ENCODE peak calls at places on chromosomes 7 and 10, in six cellular contexts. C is CD4-positive, CD25-positive, alpha-beta regulatory T cell; L is stimulated activated CD8-positive, alpha-beta memory T cell treated with anti-CD3 and anti-CD28 coated beads, Interleukin-4, amount 100 ng/mL, for 1 hour; A is H54; S is cardiac fibroblast; K is kidney glomerular epithelial cell. R is an unnamed sample.

GRCh38 chr7:80039255-80039884 is 95.3 kb upstream of the GNAI1 start:
- DNase-seq in C (no peak), L (no peak), A (no peak), S (peak; percentile 18), K (no peak), R (peak; percentile 28)

GRCh38 chr7:126302639-126303038 is 950.1 kb downstream of the GRM8 start:
- DNase-seq in C (no peak), L (no peak), A (no peak), S (no peak), K (no peak), R (no peak)

GRCh38 chr7:93835684-93836083 is 54.9 kb downstream of the TFPI2 start:
- DNase-seq in C (no peak), L (no peak), A (no peak), S (peak; percentile 62), K (no peak), R (no peak)

GRCh38 chr7:136079478-136079892 is 102.3 kb upstream of the MTPN start:
- DNase-seq in C (no peak), L (no peak), A (no peak), S (no peak), K (no peak), R (no peak)

GRCh38 chr7:96563409-96563808 is 146.2 kb downstream of the SEM1 start:
- DNase-seq in C (no peak), L (no peak), A (no peak), S (no peak), K (no peak), R (no peak)

GRCh38 chr10:127123626-127124025 is 72.8 kb downstream of the INSYN2A start:
- DNase-seq in C (no peak), L (no peak), A (no peak), S (peak; percentile 11), K (no peak), R (no peak)

GRCh38 chr10:63466168-63466935 is 575 bp upstream of the JMJD1C start:
- DNase-seq in C (peak; percentile 38), L (peak; percentile 2), A (no peak), S (peak; percentile 72), K (peak; percentile 67), R (peak; percentile 50)

GRCh38 chr7:1758417-1758858 is 88.4 kb downstream of the ELFN1 start:
- DNase-seq in C (peak; percentile 24), L (no peak), A (peak; percentile 89), S (peak; percentile 41), K (peak; percentile 5), R (no peak)

GRCh38 chr7:119802147-119802546 is 470.8 kb upstream of the KCND2 start:
- DNase-seq in C (no peak), L (no peak), A (no peak), S (no peak), K (no peak), R (no peak)

GRCh38 chr7:112272921-112273561 is 66.5 kb downstream of the ZNF277 start:
- DNase-seq in C (peak; percentile 54), L (no peak), A (peak; percentile 14), S (peak; percentile 13), K (no peak), R (peak; percentile 28)

GRCh38 chr7:141158562-141158961 is 84.7 kb downstream of the TMEM178B start:
- DNase-seq in C (no peak), L (no peak), A (peak; percentile 88), S (peak; percentile 89), K (peak; percentile 94), R (peak; percentile 100)

GRCh38 chr7:130831817-130832481 is 97.9 kb upstream of the KLF14 start:
- DNase-seq in C (peak; percentile 47), L (no peak), A (no peak), S (peak; percentile 72), K (peak; percentile 49), R (peak; percentile 41)

GRCh38 chr7:101550641-101551531 is 78.2 kb downstream of the MYL10 start:
- DNase-seq in C (no peak), L (no peak), A (no peak), S (no peak), K (no peak), R (no peak)

GRCh38 chr10:71635867-71636266 is 83.7 kb downstream of the C10orf105 start:
- DNase-seq in C (no peak), L (no peak), A (no peak), S (no peak), K (no peak), R (no peak)

GRCh38 chr10:93383562-93383981 is 98.6 kb downstream of the MYOF start:
- DNase-seq in C (no peak), L (no peak), A (peak; percentile 76), S (peak; percentile 96), K (no peak), R (peak; percentile 25)

GRCh38 chr7:128829391-128830166 is 627 bp upstream of the FLNC start:
- DNase-seq in C (no peak), L (no peak), A (peak; percentile 75), S (peak; percentile 39), K (peak; percentile 65), R (peak; percentile 40)

GRCh38 chr10:71695502-71696476 is 23.8 kb downstream of the C10orf105 start:
- DNase-seq in C (no peak), L (no peak), A (no peak), S (no peak), K (no peak), R (no peak)

GRCh38 chr10:4278161-4278560 is 493.2 kb upstream of the KLF6 start:
- DNase-seq in C (no peak), L (no peak), A (no peak), S (no peak), K (no peak), R (no peak)

GRCh38 chr10:109889867-109890266 is 33.4 kb downstream of the XPNPEP1 start:
- DNase-seq in C (no peak), L (no peak), A (peak; percentile 57), S (peak; percentile 90), K (peak; percentile 89), R (peak; percentile 87)

GRCh38 chr7:102432476-102433318 is 678 bp upstream of the ORAI2 start:
- DNase-seq in C (peak; percentile 25), L (no peak), A (no peak), S (no peak), K (no peak), R (peak; percentile 14)

GRCh38 chr10:24255907-24256306 is 47.0 kb downstream of the KIAA1217 start:
- DNase-seq in C (no peak), L (no peak), A (no peak), S (peak; percentile 20), K (peak; percentile 2), R (peak; percentile 57)

GRCh38 chr10:15541376-15541775 is 170.3 kb upstream of the FAM171A1 start:
- DNase-seq in C (no peak), L (no peak), A (no peak), S (no peak), K (no peak), R (no peak)

GRCh38 chr10:68895041-68895440 is 6.1 kb upstream of the DDX50 start:
- DNase-seq in C (no peak), L (no peak), A (no peak), S (no peak), K (no peak), R (no peak)

GRCh38 chr10:51926336-51926735 is 226.9 kb upstream of the CSTF2T start:
- DNase-seq in C (no peak), L (no peak), A (no peak), S (no peak), K (no peak), R (no peak)

GRCh38 chr10:80699602-80700039 is 161.9 kb downstream of the SH2D4B start:
- DNase-seq in C (peak; percentile 61), L (peak; percentile 41), A (peak; percentile 72), S (peak; percentile 71), K (peak; percentile 40), R (peak; percentile 35)

GRCh38 chr7:128053023-128053422 is 21.8 kb upstream of the LRRC4 start:
- DNase-seq in C (peak; percentile 20), L (no peak), A (no peak), S (peak; percentile 68), K (no peak), R (peak; percentile 32)

GRCh38 chr7:78924581-78924980 is 528.9 kb downstream of the MAGI2 start:
- DNase-seq in C (no peak), L (no peak), A (no peak), S (peak; percentile 52), K (peak; percentile 3), R (peak; percentile 20)

GRCh38 chr7:142425281-142425680 is 167.4 kb upstream of the PRSS58 start:
- DNase-seq in C (no peak), L (no peak), A (no peak), S (no peak), K (no peak), R (no peak)

GRCh38 chr10:72186213-72186612 is 29.6 kb upstream of the ANAPC16 start:
- DNase-seq in C (no peak), L (no peak), A (no peak), S (peak; percentile 83), K (no peak), R (no peak)

GRCh38 chr10:22620140-22620857 is 94.1 kb downstream of the PIP4K2A start:
- DNase-seq in C (no peak), L (no peak), A (peak; percentile 69), S (peak; percentile 99), K (peak; percentile 84), R (peak; percentile 91)

GRCh38 chr7:70571403-70571911 is 560.5 kb upstream of the GALNT17 start:
- DNase-seq in C (no peak), L (no peak), A (peak; percentile 33), S (no peak), K (peak; percentile 51), R (peak; percentile 92)

GRCh38 chr10:8297951-8298350 is 243.5 kb downstream of the GATA3 start:
- DNase-seq in C (no peak), L (no peak), A (no peak), S (no peak), K (no peak), R (no peak)

GRCh38 chr10:84493951-84494848 is 165.8 kb downstream of the CCSER2 start:
- DNase-seq in C (no peak), L (no peak), A (peak; percentile 21), S (peak; percentile 65), K (peak; percentile 62), R (peak; percentile 79)

GRCh38 chr7:97835296-97836138 is 36.7 kb downstream of the ASNS start:
- DNase-seq in C (peak; percentile 66), L (peak; percentile 24), A (peak; percentile 13), S (peak; percentile 81), K (peak; percentile 5), R (peak; percentile 66)